ENCODE peak calls at places on chromosomes 5 and 9, in six cellular contexts. L is body of pancreas, C is endothelial cell of umbilical vein, W is GM12892, F is HepG2, G is HCT116. H is an unnamed sample.

GRCh38 chr9:113957778-113958430 is 81.8 kb downstream of the ZNF618 start:
- DNase-seq in L (peak), F (no peak), W (no peak), C (peak), G (no peak), H (peak)

GRCh38 chr5:145872914-145873313 is at the start of gene GRXCR2:
- DNase-seq in G (no peak), L (no peak), W (no peak), F (no peak), C (no peak), H (no peak)

GRCh38 chr9:18786196-18786595 is 246.8 kb downstream of the SAXO1 start:
- DNase-seq in L (no peak), W (no peak), C (no peak), G (no peak), F (no peak), H (no peak)

GRCh38 chr5:93092349-93093105 is 488.5 kb downstream of the NR2F1-AS1 start:
- DNase-seq in F (no peak), G (no peak), C (peak), W (no peak), L (no peak), H (no peak)

GRCh38 chr9:137492464-137493162 is 33.5 kb upstream of the NSMF start:
- DNase-seq in W (peak), C (no peak), G (peak), F (no peak), L (no peak), H (peak)

GRCh38 chr5:127518319-127518621 is 830 bp downstream of the PRRC1 start:
- DNase-seq in G (no peak), F (no peak), W (no peak), C (no peak), L (no peak), H (no peak)

GRCh38 chr9:124040186-124040920 is 28.8 kb downstream of the LHX2 start:
- DNase-seq in F (no peak), G (no peak), W (no peak), L (no peak), C (no peak), H (peak)

GRCh38 chr5:16413461-16413860 is 52.1 kb downstream of the ZNF622 start:
- DNase-seq in G (no peak), L (no peak), C (no peak), W (no peak), F (no peak), H (no peak)

GRCh38 chr5:180575571-180575970 is 15.7 kb downstream of the SCGB3A1 start:
- DNase-seq in G (no peak), F (no peak), L (no peak), C (no peak), W (no peak), H (no peak)

GRCh38 chr5:42250-42649 is 49.7 kb upstream of the PLEKHG4B start:
- DNase-seq in F (no peak), W (no peak), L (peak), G (no peak), C (no peak), H (no peak)

GRCh38 chr5:158722940-158723339 is 376.8 kb downstream of the EBF1 start:
- DNase-seq in W (no peak), C (no peak), G (no peak), F (no peak), L (no peak), H (no peak)

GRCh38 chr5:6704361-6704851 is 8.8 kb upstream of the TENT4A start:
- DNase-seq in L (peak), G (no peak), C (peak), W (no peak), F (no peak), H (peak)

GRCh38 chr9:78280982-78281668 is 15.8 kb upstream of the PSAT1 start:
- DNase-seq in L (peak), F (peak), W (no peak), G (no peak), C (peak), H (no peak)

GRCh38 chr5:35016179-35017056 is 31.3 kb downstream of the AGXT2 start:
- DNase-seq in L (no peak), C (no peak), G (no peak), F (no peak), W (no peak), H (no peak)

GRCh38 chr9:5425006-5425628 is 12.6 kb downstream of the PLGRKT start:
- DNase-seq in F (peak), W (no peak), G (no peak), L (no peak), C (peak), H (no peak)

GRCh38 chr9:135718616-135719015 is 16.6 kb downstream of the KCNT1 start:
- DNase-seq in L (no peak), W (no peak), G (peak), C (peak), F (peak), H (peak)

GRCh38 chr9:110340306-110340705 is 2.6 kb upstream of the TXNDC8 start:
- DNase-seq in F (peak), G (peak), C (no peak), L (no peak), W (no peak), H (no peak)

GRCh38 chr5:7844901-7845300 is 6.0 kb downstream of the CFAP90 start:
- DNase-seq in W (no peak), F (no peak), C (no peak), G (no peak), L (no peak), H (no peak)

GRCh38 chr5:164235176-164235914 is 729.9 kb downstream of the MAT2B start:
- DNase-seq in C (peak), G (no peak), F (no peak), L (no peak), W (no peak), H (no peak)

GRCh38 chr5:120073722-120074121 is 390.4 kb upstream of the PRR16 start:
- DNase-seq in G (no peak), L (no peak), F (no peak), C (no peak), W (no peak), H (no peak)

GRCh38 chr5:1118231-1118698 is 6.4 kb upstream of the SLC12A7 start:
- DNase-seq in F (no peak), G (no peak), L (no peak), W (no peak), C (no peak), H (no peak)

GRCh38 chr5:1118738-1119137 is 6.9 kb upstream of the SLC12A7 start:
- DNase-seq in W (no peak), G (no peak), C (no peak), F (no peak), L (no peak), H (no peak)

GRCh38 chr5:1121101-1121500 is 9.2 kb upstream of the SLC12A7 start:
- DNase-seq in C (no peak), W (no peak), L (no peak), G (no peak), F (no peak), H (no peak)

GRCh38 chr5:1120236-1120999 is 8.6 kb upstream of the SLC12A7 start:
- DNase-seq in W (no peak), C (no peak), G (no peak), L (no peak), F (no peak), H (no peak)

DNA sequence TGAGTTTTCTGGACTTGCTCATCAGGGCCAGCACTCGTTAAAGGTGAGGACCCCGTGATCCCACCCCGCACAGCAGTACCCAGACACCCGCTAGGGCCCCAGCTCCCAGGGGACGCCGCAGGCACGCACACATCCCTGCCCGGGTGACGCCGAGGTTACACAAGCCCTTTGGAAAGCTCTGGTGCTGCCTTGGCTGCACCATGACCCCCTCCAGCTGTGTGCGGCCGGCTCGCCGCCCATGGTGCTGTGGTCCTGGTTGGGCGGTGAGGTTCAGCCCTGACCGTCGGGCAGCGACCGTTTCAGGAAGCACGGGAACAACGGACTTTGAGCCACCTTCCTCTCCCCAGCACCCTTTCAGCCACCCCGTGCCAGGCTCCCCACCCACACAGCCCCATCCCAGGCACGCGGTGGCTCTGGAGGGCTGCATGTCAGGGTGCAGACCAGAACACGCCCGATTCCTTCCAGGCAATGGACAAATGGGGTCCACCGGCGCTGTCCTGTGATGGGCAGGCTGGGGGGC is 7.5 kb upstream of the SLC12A7 start:
- DNase-seq in L (no peak), F (peak), G (no peak), C (no peak), W (no peak), H (no peak)
- TF ChIP-seq POLR2A in L (no peak), F (no peak), G (no peak), C (no peak), W (no peak), H (no peak)

DNA sequence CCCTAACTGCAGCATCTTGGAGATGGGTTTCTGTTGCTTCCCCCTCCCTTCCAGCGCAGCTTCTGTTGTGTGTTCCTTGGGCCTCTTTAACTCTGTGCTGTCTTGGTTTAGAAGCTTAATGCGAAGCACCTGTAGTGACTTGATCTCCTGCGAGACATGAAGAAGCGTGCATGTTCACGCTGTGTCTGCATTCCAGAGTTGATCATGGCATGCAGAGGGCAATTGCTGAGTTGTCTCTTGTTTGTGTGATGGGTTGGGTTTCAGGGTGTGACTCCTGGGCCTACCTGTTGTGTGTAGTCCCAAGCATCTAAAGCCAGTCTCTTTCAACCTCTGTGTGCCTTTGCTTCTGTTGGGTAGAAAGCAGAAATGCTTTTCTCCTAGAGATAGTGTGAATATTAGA is 155.6 kb downstream of the SMARCA2 start:
- DNase-seq in L (no peak), W (no peak), F (no peak), G (no peak), C (no peak), H (no peak)
- TF ChIP-seq POLR2A in L (no peak), W (no peak), F (no peak), G (no peak), C (no peak), H (no peak)

GRCh38 chr5:173858025-173858674 is 30.0 kb upstream of the CPEB4 start:
- DNase-seq in W (no peak), F (no peak), C (no peak), L (no peak), G (no peak), H (no peak)
- TF ChIP-seq POLR2A in W (no peak), F (no peak), C (no peak), L (no peak), G (no peak), H (no peak)

GRCh38 chr5:78984611-78985406 is at the start of gene ARSB:
- DNase-seq in F (peak), W (peak), C (peak), L (peak), G (peak), H (peak)
- TF ChIP-seq POLR2A in F (peak), W (peak), C (peak), L (peak), G (peak), H (peak)

GRCh38 chr9:130446111-130446861 is 1.5 kb downstream of the ASS1 start:
- DNase-seq in L (peak), F (peak), W (no peak), G (no peak), C (no peak), H (peak)
- TF ChIP-seq POLR2A in L (no peak), F (no peak), W (no peak), G (no peak), C (no peak), H (no peak)